ENCODE peak calls at places on chromosomes 3 and 15, in four cellular contexts. C, G, H and O are unnamed samples.
A peak's percentile ranks its signal among the peaks of the same experiment; 100 is the strongest.

GRCh38 chr15:71570736-71571135 is 239.6 kb upstream of the NR2E3 start:
- DNase-seq in C (no peak), G (no peak), H (no peak), O (no peak)

GRCh38 chr15:65058394-65059368 is 9.1 kb downstream of the RASL12 start:
- DNase-seq in H (no peak), C (no peak), G (no peak), O (no peak)

GRCh38 chr3:158920375-158920774 is 118.5 kb downstream of the MFSD1 start:
- DNase-seq in H (no peak), C (peak; percentile 6), G (no peak), O (no peak)

GRCh38 chr3:109806929-109807328 is 469.6 kb upstream of the DPPA4 start:
- DNase-seq in G (peak; percentile 56), C (peak; percentile 34), H (no peak), O (no peak)

GRCh38 chr15:44193651-44194396 is 1.2 kb downstream of the FRMD5 start:
- DNase-seq in H (peak; percentile 11), C (peak; percentile 33), G (peak; percentile 55), O (peak; percentile 59)

GRCh38 chr15:80475572-80475971 is 71.4 kb downstream of the ARNT2 start:
- DNase-seq in C (no peak), G (no peak), H (no peak), O (no peak)

GRCh38 chr3:171470714-171471227 is 10.6 kb upstream of the TNIK start:
- DNase-seq in H (no peak), G (no peak), C (no peak), O (no peak)

GRCh38 chr15:65772909-65773308 is 19.2 kb downstream of the DENND4A start:
- DNase-seq in G (no peak), C (no peak), H (no peak), O (no peak)

GRCh38 chr15:72915843-72916242 is 132.3 kb upstream of the ADPGK start:
- DNase-seq in G (no peak), C (no peak), H (no peak), O (no peak)

GRCh38 chr15:90419202-90419601 is 31.2 kb downstream of the IQGAP1 start:
- DNase-seq in G (no peak), C (peak; percentile 29), H (no peak), O (no peak)

GRCh38 chr15:86079491-86080266 is at the start of gene AGBL1:
- DNase-seq in H (no peak), C (no peak), G (no peak), O (peak; percentile 76)

GRCh38 chr3:52534281-52535183 is 875 bp upstream of the NT5DC2 start:
- DNase-seq in C (no peak), H (no peak), G (peak; percentile 28), O (peak; percentile 55)

GRCh38 chr15:73283341-73283962 is 85.3 kb downstream of the HCN4 start:
- DNase-seq in H (no peak), C (no peak), G (no peak), O (no peak)

GRCh38 chr15:57655809-57656208 is 50.7 kb upstream of the POLR2M start:
- DNase-seq in C (no peak), H (no peak), G (no peak), O (no peak)

GRCh38 chr3:33751320-33751719 is 33.3 kb upstream of the CLASP2 start:
- DNase-seq in G (no peak), H (no peak), C (no peak), O (no peak)

GRCh38 chr3:155101398-155101797 is 21.3 kb downstream of the MME start:
- DNase-seq in C (peak; percentile 79), H (no peak), G (peak; percentile 81), O (no peak)

GRCh38 chr3:58032186-58032585 is 24.0 kb downstream of the FLNB start:
- DNase-seq in C (peak; percentile 84), H (no peak), G (peak; percentile 65), O (no peak)

GRCh38 chr15:78752492-78753358 is 58.5 kb downstream of the ADAMTS7 start:
- DNase-seq in C (no peak), H (no peak), G (no peak), O (no peak)

GRCh38 chr15:78034495-78035191 is 42.9 kb downstream of the TBC1D2B start:
- DNase-seq in C (peak; percentile 38), H (no peak), G (peak; percentile 38), O (no peak)

GRCh38 chr15:41971893-41972340 is 440 bp downstream of the EHD4 start:
- DNase-seq in C (no peak), G (no peak), H (peak; percentile 39), O (no peak)

GRCh38 chr15:41584636-41585139 is 25.7 kb downstream of the TYRO3 start:
- DNase-seq in C (no peak), H (no peak), G (no peak), O (no peak)

GRCh38 chr15:99564221-99565030 is 1.4 kb upstream of the MEF2A start:
- DNase-seq in C (peak; percentile 50), H (no peak), G (peak; percentile 13), O (peak; percentile 36)

GRCh38 chr3:41920406-41920970 is 41.4 kb downstream of the ULK4 start:
- DNase-seq in H (no peak), G (no peak), C (no peak), O (no peak)

GRCh38 chr15:39621961-39622360 is 41.1 kb downstream of the THBS1 start:
- DNase-seq in H (no peak), C (no peak), G (no peak), O (no peak)

GRCh38 chr3:194967126-194968117 is 281.7 kb downstream of the FAM43A start:
- DNase-seq in H (no peak), C (no peak), G (no peak), O (no peak)

GRCh38 chr3:126865736-126866135 is 117.2 kb upstream of the PLXNA1 start:
- DNase-seq in C (no peak), H (no peak), G (no peak), O (no peak)

GRCh38 chr3:167350245-167350862 is 29.7 kb downstream of the ZBBX start:
- DNase-seq in G (no peak), C (peak; percentile 44), H (peak; percentile 29), O (no peak)

GRCh38 chr15:83498801-83499200 is 51.7 kb downstream of the SH3GL3 start:
- DNase-seq in G (no peak), C (no peak), H (no peak), O (peak; percentile 55)

GRCh38 chr15:33007295-33007855 is 187.1 kb downstream of the FMN1 start:
- DNase-seq in C (peak; percentile 20), H (no peak), G (peak; percentile 35), O (peak; percentile 45)

GRCh38 chr15:33008284-33009011 is 186.1 kb downstream of the FMN1 start:
- DNase-seq in H (no peak), G (peak; percentile 81), C (peak; percentile 34), O (no peak)

GRCh38 chr15:33009603-33010002 is 184.9 kb downstream of the FMN1 start:
- DNase-seq in H (no peak), G (no peak), C (no peak), O (no peak)

GRCh38 chr15:33011976-33012375 is 182.5 kb downstream of the FMN1 start:
- DNase-seq in C (no peak), H (no peak), G (no peak), O (no peak)

DNA sequence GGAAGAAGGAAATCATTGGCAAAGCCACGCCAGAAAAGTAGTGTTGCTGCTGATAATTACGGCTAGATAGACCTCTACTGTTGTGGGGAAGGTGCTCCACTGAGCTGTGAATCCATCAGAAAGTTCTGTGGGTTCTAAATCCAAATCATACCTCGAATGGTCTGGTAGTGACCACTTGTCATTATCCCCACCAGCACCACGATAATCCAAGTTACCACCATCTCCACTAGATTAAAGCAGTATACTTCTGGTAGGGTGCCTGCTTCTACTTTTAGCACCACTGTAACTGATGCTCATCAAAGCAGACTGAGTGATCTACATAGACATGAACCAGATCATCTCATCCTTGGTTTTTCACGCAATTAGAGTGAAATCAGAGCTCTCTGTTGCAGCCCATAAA is 185.5 kb downstream of the FMN1 start:
- DNase-seq in H (no peak), G (no peak), C (no peak), O (no peak)
- H4K8ac ChIP-seq in H (no peak overlapping the region), G (no peak overlapping the region), C (no peak overlapping the region), O (no peak overlapping the region)

GRCh38 chr15:31375772-31376171 is 49.1 kb downstream of the KLF13 start:
- DNase-seq in G (no peak), H (no peak), C (no peak), O (no peak)

GRCh38 chr15:31379042-31379441 is 52.4 kb downstream of the KLF13 start:
- DNase-seq in H (no peak), G (no peak), C (no peak), O (no peak)

GRCh38 chr15:31378363-31378903 is 51.8 kb downstream of the KLF13 start:
- DNase-seq in C (no peak), H (no peak), G (no peak), O (no peak)

GRCh38 chr15:31376511-31376910 is 49.9 kb downstream of the KLF13 start:
- DNase-seq in G (no peak), C (no peak), H (no peak), O (no peak)

GRCh38 chr15:31377030-31377429 is 50.4 kb downstream of the KLF13 start:
- DNase-seq in C (no peak), H (no peak), G (no peak), O (no peak)
- H4K8ac ChIP-seq in C (no peak overlapping the region), H (no peak overlapping the region), G (no peak overlapping the region), O (no peak overlapping the region)

GRCh38 chr3:111081008-111081545 is 9.5 kb downstream of the NECTIN3 start:
- DNase-seq in H (no peak), C (peak; percentile 53), G (peak; percentile 51), O (no peak)
- H4K8ac ChIP-seq in H (no peak overlapping the region), C (no peak overlapping the region), G (no peak overlapping the region), O (no peak overlapping the region)

DNA sequence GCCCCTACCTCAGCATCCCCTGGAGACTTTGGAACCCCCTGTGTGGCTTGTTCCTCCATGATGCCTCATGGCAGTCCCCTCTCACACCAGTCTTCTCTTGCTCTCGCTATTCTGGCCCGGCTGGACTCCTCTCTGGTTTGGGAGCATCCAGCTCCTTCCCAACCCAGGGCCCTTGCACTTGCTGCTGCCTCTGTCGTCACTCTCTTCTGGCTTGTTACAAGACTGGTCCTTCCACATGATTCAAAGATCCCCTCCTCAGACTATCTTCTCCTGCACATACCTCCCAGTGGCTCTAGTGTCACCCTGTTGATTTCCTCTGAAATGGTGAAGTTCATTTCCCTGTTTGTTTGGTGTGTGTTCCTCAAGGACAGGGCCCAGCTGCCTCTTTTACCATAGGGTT is 6.5 kb upstream of the GNAI2 start:
- DNase-seq in C (no peak), H (no peak), G (no peak), O (no peak)
- H4K8ac ChIP-seq in C (no peak overlapping the region), H (no peak overlapping the region), G (no peak overlapping the region), O (no peak overlapping the region)

GRCh38 chr3:150074277-150074676 is 103.6 kb upstream of the PFN2 start:
- DNase-seq in H (no peak), G (no peak), C (no peak), O (no peak)
- H4K8ac ChIP-seq in H (no peak overlapping the region), G (peak overlapping the region; percentile 48), C (no peak overlapping the region), O (no peak overlapping the region)

GRCh38 chr3:143604849-143605660 is 243.2 kb downstream of the SLC9A9 start:
- DNase-seq in G (no peak), C (no peak), H (no peak), O (no peak)

GRCh38 chr3:143612541-143612940 is 235.7 kb downstream of the SLC9A9 start:
- DNase-seq in G (no peak), H (no peak), C (no peak), O (no peak)

GRCh38 chr3:143605661-143605950 is 242.7 kb downstream of the SLC9A9 start:
- DNase-seq in C (no peak), G (no peak), H (no peak), O (no peak)

GRCh38 chr3:143613226-143613625 is 235.0 kb downstream of the SLC9A9 start:
- DNase-seq in G (no peak), C (no peak), H (no peak), O (no peak)

GRCh38 chr3:143608966-143609365 is 239.3 kb downstream of the SLC9A9 start:
- DNase-seq in C (peak; percentile 88), H (no peak), G (peak; percentile 29), O (no peak)
- H4K8ac ChIP-seq in C (no peak overlapping the region), H (no peak overlapping the region), G (no peak overlapping the region), O (no peak overlapping the region)